ENCODE peak calls at places on chromosome 6, in four cellular contexts. F is HL-60, D is type B pancreatic cell, R is fibroblast of mammary gland. G is an unnamed sample.

GRCh38 chr6:47669684-47670515 is 28.5 kb upstream of the ADGRF4 start:
- DNase-seq in F (no peak), D (no peak), R (peak), G (no peak)

GRCh38 chr6:126034671-126035070 is 48.3 kb downstream of the TRMT11 start:
- DNase-seq in F (no peak), D (no peak), R (no peak), G (no peak)

GRCh38 chr6:15874821-15875220 is 212.0 kb upstream of the DTNBP1 start:
- DNase-seq in F (no peak), D (no peak), R (peak), G (no peak)

GRCh38 chr6:7532232-7532631 is 9.2 kb upstream of the DSP start:
- DNase-seq in F (no peak), D (no peak), R (no peak), G (no peak)

GRCh38 chr6:168227840-168228239 is 91.7 kb downstream of the DACT2 start:
- DNase-seq in F (no peak), D (no peak), R (no peak), G (no peak)

GRCh38 chr6:137967689-137968467 is 100.8 kb downstream of the TNFAIP3 start:
- DNase-seq in F (peak), D (no peak), R (peak), G (no peak)

GRCh38 chr6:16735014-16735413 is 26.2 kb downstream of the ATXN1 start:
- DNase-seq in F (no peak), D (no peak), R (no peak), G (no peak)

GRCh38 chr6:90460067-90460466 is 126.8 kb downstream of the MAP3K7 start:
- DNase-seq in F (no peak), D (no peak), R (no peak), G (no peak)

GRCh38 chr6:30207619-30208295 is 5.4 kb downstream of the TRIM26 start:
- DNase-seq in F (no peak), D (no peak), R (peak), G (no peak)

GRCh38 chr6:34476048-34476328 is 10.1 kb downstream of the PACSIN1 start:
- DNase-seq in F (no peak), D (no peak), R (no peak), G (no peak)

GRCh38 chr6:154605207-154605877 is 94.9 kb upstream of the CNKSR3 start:
- DNase-seq in F (no peak), D (no peak), R (no peak), G (peak)

GRCh38 chr6:47165918-47166317 is 123.8 kb upstream of the ADGRF1 start:
- DNase-seq in F (no peak), D (no peak), R (peak), G (no peak)

GRCh38 chr6:14211596-14211961 is 94.0 kb downstream of the CD83 start:
- DNase-seq in F (peak), D (peak), R (peak), G (no peak)

GRCh38 chr6:131840441-131840840 is 32.6 kb downstream of the ENPP1 start:
- DNase-seq in F (no peak), D (no peak), R (no peak), G (no peak)

GRCh38 chr6:100119261-100119660 is 125.2 kb upstream of the MCHR2 start:
- DNase-seq in F (no peak), D (no peak), R (no peak), G (no peak)

GRCh38 chr6:43874814-43875590 is 105.0 kb downstream of the VEGFA start:
- DNase-seq in F (no peak), D (no peak), R (no peak), G (no peak)

GRCh38 chr6:79737172-79737571 is 106.0 kb downstream of the SH3BGRL2 start:
- DNase-seq in F (no peak), D (no peak), R (no peak), G (no peak)

GRCh38 chr6:161128680-161129196 is 137.2 kb downstream of the MAP3K4 start:
- DNase-seq in F (no peak), D (no peak), R (peak), G (peak)

GRCh38 chr6:151494235-151494950 is 576 bp downstream of the CCDC170 start:
- DNase-seq in F (no peak), D (no peak), R (peak), G (peak)

GRCh38 chr6:133890941-133891813 is 2.3 kb downstream of the TCF21 start:
- DNase-seq in F (no peak), D (no peak), R (peak), G (no peak)

GRCh38 chr6:11632231-11632630 is 94.7 kb downstream of the TMEM170B start:
- DNase-seq in F (no peak), D (no peak), R (no peak), G (no peak)

GRCh38 chr6:33794910-33795615 is 6.1 kb upstream of the LEMD2 start:
- DNase-seq in F (no peak), D (no peak), R (no peak), G (no peak)

GRCh38 chr6:30922447-30922852 is 8.4 kb downstream of the VARS2 start:
- DNase-seq in F (no peak), D (no peak), R (no peak), G (no peak)

GRCh38 chr6:29847871-29848630 is 20.4 kb downstream of the HLA-G start:
- DNase-seq in F (peak), D (peak), R (peak), G (peak)

GRCh38 chr6:143038845-143039244 is 21.8 kb upstream of the AIG1 start:
- DNase-seq in F (no peak), D (no peak), R (no peak), G (no peak)

GRCh38 chr6:35764238-35764896 is 12.0 kb upstream of the CLPSL2 start:
- DNase-seq in F (no peak), D (no peak), R (no peak), G (no peak)

GRCh38 chr6:107821591-107821990 is 2.5 kb downstream of the SCML4 start:
- DNase-seq in F (no peak), D (peak), R (no peak), G (no peak)

GRCh38 chr6:13554929-13555333 is 19.5 kb upstream of the SIRT5 start:
- DNase-seq in F (no peak), D (no peak), R (no peak), G (no peak)

GRCh38 chr6:167974644-167975344 is 22.7 kb upstream of the KIF25 start:
- DNase-seq in F (no peak), D (no peak), R (no peak), G (no peak)

GRCh38 chr6:87784690-87785089 is 82.7 kb upstream of the AKIRIN2 start:
- DNase-seq in F (no peak), D (no peak), R (no peak), G (no peak)

GRCh38 chr6:93684339-93684738 is 265.0 kb upstream of the EPHA7 start:
- DNase-seq in F (no peak), D (no peak), R (no peak), G (no peak)

GRCh38 chr6:44052419-44053011 is 74.7 kb downstream of the MRPL14 start:
- DNase-seq in F (peak), D (no peak), R (peak), G (no peak)

GRCh38 chr6:42405025-42405424 is 46.7 kb downstream of the TRERF1 start:
- DNase-seq in F (no peak), D (no peak), R (peak), G (no peak)

GRCh38 chr6:170106906-170107525 is 183.9 kb downstream of the DLL1 start:
- DNase-seq in F (no peak), D (peak), R (no peak), G (no peak)

GRCh38 chr6:158869604-158870417 is 50.6 kb upstream of the EZR start:
- DNase-seq in F (peak), D (peak), R (peak), G (peak)

GRCh38 chr6:73134588-73134987 is 90.7 kb downstream of the KHDC1L start:
- DNase-seq in F (peak), D (no peak), R (peak), G (no peak)

GRCh38 chr6:57313009-57313408 is 4.4 kb upstream of the PRIM2 start:
- DNase-seq in F (no peak), D (no peak), R (no peak), G (no peak)

GRCh38 chr6:134517145-134517658 is 199.3 kb upstream of the SGK1 start:
- DNase-seq in F (peak), D (no peak), R (peak), G (peak)

GRCh38 chr6:82123632-82124031 is 123.9 kb downstream of the IBTK start:
- DNase-seq in F (no peak), D (no peak), R (no peak), G (no peak)

GRCh38 chr6:113645576-113645970 is 211.6 kb upstream of the MARCKS start:
- DNase-seq in F (no peak), D (no peak), R (peak), G (peak)

GRCh38 chr6:145968051-145968450 is 3.9 kb upstream of the SHPRH start:
- DNase-seq in F (no peak), D (no peak), R (no peak), G (no peak)

GRCh38 chr6:145964948-145965366 is 799 bp upstream of the SHPRH start:
- DNase-seq in F (peak), D (no peak), R (no peak), G (no peak)

GRCh38 chr6:145963216-145964068 is 716 bp downstream of the SHPRH start:
- DNase-seq in F (peak), D (peak), R (peak), G (no peak)

GRCh38 chr6:145962581-145962980 is 1.6 kb downstream of the SHPRH start:
- DNase-seq in F (no peak), D (no peak), R (no peak), G (no peak)

DNA sequence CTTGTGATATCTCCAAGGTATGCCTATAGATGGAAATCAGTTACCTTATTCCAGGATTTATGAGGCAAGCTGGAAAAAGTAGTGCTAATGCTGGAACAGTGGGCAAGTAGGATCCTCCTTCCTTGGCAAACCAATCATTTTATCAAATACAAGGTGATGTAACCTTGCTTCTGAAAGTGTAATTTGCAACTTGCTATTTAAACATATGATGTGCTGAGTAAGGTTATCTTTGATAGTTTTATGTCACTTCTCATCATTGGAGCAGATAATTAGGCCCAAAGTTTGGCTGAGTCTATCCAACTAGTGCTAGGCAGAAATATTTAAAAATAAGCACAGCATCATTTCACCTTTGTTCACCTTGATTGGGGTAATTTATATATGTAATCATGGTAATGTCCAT is 3.4 kb upstream of the SHPRH start:
- DNase-seq in F (no peak), D (no peak), R (no peak), G (no peak)
- TF ChIP-seq CTCF in F (no peak), D (no peak), R (no peak), G (no peak)

GRCh38 chr6:157280153-157280552 is 43.2 kb downstream of the TMEM242 start:
- DNase-seq in F (no peak), D (no peak), R (no peak), G (no peak)

GRCh38 chr6:157282279-157282678 is 41.0 kb downstream of the TMEM242 start:
- DNase-seq in F (no peak), D (no peak), R (no peak), G (no peak)

GRCh38 chr6:157280947-157281346 is 42.4 kb downstream of the TMEM242 start:
- DNase-seq in F (no peak), D (no peak), R (no peak), G (no peak)

GRCh38 chr6:157283330-157283898 is 39.9 kb downstream of the TMEM242 start:
- DNase-seq in F (no peak), D (no peak), R (no peak), G (no peak)

DNA sequence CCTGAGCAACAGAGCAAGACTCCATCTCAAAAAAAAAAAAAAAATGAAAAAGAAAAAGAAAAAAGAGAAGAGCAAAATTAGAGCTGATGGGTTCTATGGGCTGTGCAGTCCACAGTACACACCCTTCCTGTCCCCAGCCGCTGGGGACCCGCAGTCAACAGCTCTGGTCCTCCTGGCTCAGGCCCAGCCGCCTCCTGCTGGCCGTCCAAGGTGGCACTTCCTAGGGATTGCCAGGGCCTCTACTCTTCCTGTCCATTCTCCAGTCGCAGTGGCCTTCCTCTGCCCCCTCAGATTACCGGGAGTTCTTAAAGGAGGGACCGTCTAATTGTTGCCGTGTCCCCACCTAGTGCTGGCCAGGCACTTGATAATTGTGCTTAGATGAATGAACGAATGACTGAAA is 41.7 kb downstream of the TMEM242 start:
- DNase-seq in F (no peak), D (no peak), R (no peak), G (no peak)
- TF ChIP-seq CTCF in F (no peak), D (peak), R (no peak), G (no peak)

DNA sequence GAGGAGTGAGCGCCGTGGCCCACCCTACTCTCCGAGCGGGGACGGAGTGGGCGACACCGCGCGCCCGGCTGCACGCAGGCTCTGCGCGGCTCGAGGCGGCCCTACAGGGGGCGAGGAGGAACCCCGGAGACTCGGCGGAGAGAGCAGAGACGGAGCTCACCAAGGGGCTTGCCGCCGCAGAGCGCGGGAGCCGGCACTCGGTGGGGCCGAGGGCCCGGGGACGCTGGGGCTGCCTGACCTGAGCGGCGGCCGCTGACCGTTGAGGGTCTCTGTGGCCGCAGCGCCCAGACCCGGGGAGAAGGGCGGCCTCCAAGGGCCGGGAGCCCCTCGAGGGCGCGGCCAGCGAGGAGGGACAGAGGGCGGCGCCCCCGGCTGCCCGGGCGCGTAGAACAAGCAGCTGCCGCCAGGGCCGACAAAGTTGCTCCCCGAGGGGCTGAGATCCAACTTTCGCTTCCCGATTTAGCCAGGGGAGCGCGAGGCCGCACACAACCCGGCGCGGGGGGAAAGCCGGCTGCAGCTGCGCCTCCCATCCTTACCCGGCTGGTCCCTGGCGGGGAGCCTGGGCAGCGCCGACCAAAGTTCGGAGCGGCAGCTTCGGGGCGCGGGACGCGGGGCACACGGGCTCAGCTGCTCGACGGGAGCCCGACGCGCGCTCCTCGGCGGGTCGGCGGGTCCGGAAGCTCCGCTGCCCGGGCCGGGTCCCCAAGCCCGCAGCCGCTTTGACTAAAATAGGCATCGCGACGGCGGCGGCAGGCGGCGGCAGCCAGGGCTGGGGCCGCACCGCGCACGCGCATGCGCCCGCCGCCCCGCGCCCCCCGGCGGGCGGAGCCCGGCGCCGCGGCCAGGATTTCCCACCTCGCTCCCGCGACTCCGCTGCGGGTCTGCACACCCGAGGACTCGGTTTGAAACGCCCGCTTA is 43.1 kb downstream of the POPDC3 start:
- DNase-seq in F (no peak), D (peak), R (peak), G (peak)
- TF ChIP-seq CTCF in F (no peak), D (peak), R (no peak), G (peak)

DNA sequence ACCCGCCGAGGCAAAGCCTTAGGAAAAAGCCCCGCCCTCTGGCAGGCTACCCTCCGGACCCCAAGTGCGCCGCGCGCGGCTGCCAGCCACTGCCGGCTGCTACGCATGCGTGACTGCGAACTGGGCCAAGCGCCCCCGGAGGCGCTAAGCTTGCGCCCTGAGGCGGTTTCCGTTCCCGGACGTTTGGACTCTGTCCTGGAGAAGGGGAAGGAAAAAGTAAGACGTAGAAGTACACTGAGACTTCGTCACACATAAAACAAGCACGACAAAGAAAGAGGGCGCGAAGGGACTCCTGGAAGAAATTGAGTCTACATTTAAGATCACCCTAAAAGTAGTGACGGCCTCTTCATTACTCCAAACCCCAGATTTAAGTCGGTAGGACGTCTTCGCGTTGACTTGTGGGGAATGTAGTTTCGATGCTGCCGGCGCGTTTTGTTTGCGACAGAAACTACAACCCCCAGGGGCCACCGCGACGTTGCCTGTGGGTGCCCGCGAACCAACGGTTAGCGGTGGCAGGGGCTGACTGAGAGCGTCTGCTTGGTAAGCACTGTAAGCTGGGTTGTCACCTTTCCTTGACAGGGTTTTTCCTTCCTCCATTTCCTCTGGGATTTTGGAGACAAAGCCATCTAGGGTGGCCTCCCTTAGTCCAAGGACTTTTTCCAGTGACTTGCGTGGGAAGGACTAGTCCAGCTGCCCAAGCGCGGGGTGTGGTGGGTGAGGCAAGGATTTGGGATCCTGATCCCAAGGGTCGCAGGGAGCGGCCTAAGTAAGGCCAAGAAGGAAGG is at the start of gene CEP57L1:
- DNase-seq in F (peak), D (peak), R (peak), G (peak)
- TF ChIP-seq CTCF in F (no peak), D (no peak), R (no peak), G (no peak)

GRCh38 chr6:98942263-98942803 is 5.4 kb downstream of the FBXL4 start:
- DNase-seq in F (no peak), D (no peak), R (no peak), G (no peak)
- TF ChIP-seq CTCF in F (no peak), D (peak), R (peak), G (no peak)

GRCh38 chr6:24004659-24005058 is 121.4 kb upstream of the NRSN1 start:
- DNase-seq in F (no peak), D (no peak), R (no peak), G (no peak)
- TF ChIP-seq CTCF in F (no peak), D (no peak), R (no peak), G (no peak)

G was measured in astrocyte of the cerebellum.